ENCODE peak calls at places on chromosomes 2 and 18, in nine cellular contexts. D is activated CD4-positive, CD25-positive, alpha-beta regulatory T cell; H is EL; C is activated CD8-positive, alpha-beta memory T cell treated with anti-CD3 and anti-CD28 coated beads for 48 hours; B is upper lobe of left lung; Q is osteoblast; P is CD8-positive, alpha-beta memory T cell; L is activated CD4-positive, alpha-beta T cell treated with anti-CD3 and anti-CD28 coated beads, Interleukin-2, amount 50 U/mL, for 1 hour; Z is natural killer cell. X is an unnamed sample.

GRCh38 chr2:171480908-171481307 is 41.4 kb upstream of the CYBRD1 start:
- DNase-seq in D (no peak), H (no peak), C (no peak), B (no peak), Q (no peak), P (no peak), L (no peak), Z (no peak), X (no peak)

GRCh38 chr2:123051136-123051535 is 974.0 kb upstream of the CNTNAP5 start:
- DNase-seq in D (no peak), H (no peak), C (no peak), B (no peak), Q (no peak), P (no peak), L (no peak), Z (no peak), X (no peak)

GRCh38 chr2:136243638-136244557 is 125.9 kb upstream of the CXCR4 start:
- DNase-seq in D (no peak), H (no peak), C (no peak), B (no peak), Q (peak), P (no peak), L (no peak), Z (no peak), X (no peak)

GRCh38 chr18:58385472-58385871 is 243.4 kb downstream of the ALPK2 start:
- DNase-seq in D (no peak), H (no peak), C (no peak), B (no peak), Q (no peak), P (no peak), L (no peak), Z (no peak), X (no peak)

GRCh38 chr2:147696426-147696825 is 148.4 kb upstream of the ACVR2A start:
- DNase-seq in D (no peak), H (no peak), C (no peak), B (no peak), Q (no peak), P (no peak), L (no peak), Z (no peak), X (no peak)

GRCh38 chr2:207161247-207161646 is 4.5 kb downstream of the KLF7 start:
- DNase-seq in D (no peak), H (no peak), C (no peak), B (no peak), Q (no peak), P (no peak), L (no peak), Z (no peak), X (no peak)

GRCh38 chr2:9803023-9803805 is 40.1 kb upstream of the TAF1B start:
- DNase-seq in D (no peak), H (peak), C (no peak), B (no peak), Q (peak), P (no peak), L (no peak), Z (no peak), X (no peak)

GRCh38 chr2:70603066-70603465 is 49.4 kb upstream of the TGFA start:
- DNase-seq in D (no peak), H (no peak), C (no peak), B (no peak), Q (no peak), P (no peak), L (no peak), Z (no peak), X (no peak)

GRCh38 chr2:96763511-96764252 is 3.0 kb downstream of the CNNM4 start:
- DNase-seq in D (peak), H (peak), C (no peak), B (no peak), Q (peak), P (no peak), L (no peak), Z (no peak), X (no peak)

GRCh38 chr2:95354925-95355324 is 47.6 kb upstream of the FAHD2A start:
- DNase-seq in D (no peak), H (no peak), C (no peak), B (peak), Q (peak), P (no peak), L (no peak), Z (no peak), X (no peak)

GRCh38 chr18:35786359-35787042 is 186.0 kb upstream of the RMP24 start:
- DNase-seq in D (no peak), H (no peak), C (no peak), B (no peak), Q (no peak), P (no peak), L (no peak), Z (no peak), X (no peak)

GRCh38 chr18:47928466-47928865 is 2.0 kb downstream of the SMAD2 start:
- DNase-seq in D (no peak), H (no peak), C (no peak), B (no peak), Q (no peak), P (no peak), L (no peak), Z (no peak), X (no peak)

GRCh38 chr18:2954869-2955645 is 57.9 kb downstream of the LPIN2 start:
- DNase-seq in D (no peak), H (no peak), C (no peak), B (no peak), Q (no peak), P (no peak), L (no peak), Z (no peak), X (no peak)

GRCh38 chr2:179963626-179964025 is 43.5 kb downstream of the CWC22 start:
- DNase-seq in D (no peak), H (peak), C (no peak), B (no peak), Q (peak), P (no peak), L (no peak), Z (no peak), X (no peak)

GRCh38 chr2:155902635-155903034 is 429.9 kb downstream of the NR4A2 start:
- DNase-seq in D (no peak), H (no peak), C (no peak), B (no peak), Q (no peak), P (no peak), L (no peak), Z (no peak), X (no peak)

GRCh38 chr18:22314001-22314400 is 103.7 kb downstream of the CTAGE1 start:
- DNase-seq in D (no peak), H (peak), C (no peak), B (no peak), Q (no peak), P (no peak), L (no peak), Z (no peak), X (no peak)

GRCh38 chr18:62612721-62613120 is 89.9 kb downstream of the ZCCHC2 start:
- DNase-seq in D (no peak), H (no peak), C (no peak), B (no peak), Q (no peak), P (no peak), L (no peak), Z (no peak), X (no peak)

GRCh38 chr2:106789185-106789584 is 96.8 kb downstream of the ST6GAL2 start:
- DNase-seq in D (no peak), H (peak), C (no peak), B (no peak), Q (no peak), P (no peak), L (no peak), Z (no peak), X (no peak)

GRCh38 chr2:17827785-17828184 is 11.5 kb downstream of the MSGN1 start:
- DNase-seq in D (no peak), H (no peak), C (no peak), B (no peak), Q (no peak), P (no peak), L (no peak), Z (no peak), X (no peak)

GRCh38 chr18:13338318-13338717 is 119.8 kb downstream of the LDLRAD4 start:
- DNase-seq in D (no peak), H (no peak), C (no peak), B (no peak), Q (no peak), P (no peak), L (no peak), Z (no peak), X (no peak)

GRCh38 chr18:67553471-67553870 is 37.0 kb upstream of the DSEL start:
- DNase-seq in D (no peak), H (peak), C (no peak), B (no peak), Q (no peak), P (no peak), L (no peak), Z (no peak), X (no peak)

GRCh38 chr18:62179213-62179612 is 7.6 kb downstream of the PIGN start:
- DNase-seq in D (no peak), H (no peak), C (no peak), B (no peak), Q (no peak), P (no peak), L (no peak), Z (no peak), X (no peak)

GRCh38 chr2:181462032-181462431 is 4.8 kb downstream of the ITGA4 start:
- DNase-seq in D (no peak), H (no peak), C (no peak), B (no peak), Q (no peak), P (no peak), L (no peak), Z (no peak), X (no peak)

GRCh38 chr2:134927195-134927594 is 8.6 kb downstream of the CCNT2 start:
- DNase-seq in D (no peak), H (peak), C (no peak), B (no peak), Q (no peak), P (no peak), L (no peak), Z (no peak), X (no peak)

GRCh38 chr18:74065366-74065765 is 82.3 kb downstream of the FBXO15 start:
- DNase-seq in D (no peak), H (no peak), C (no peak), B (no peak), Q (no peak), P (no peak), L (no peak), Z (no peak), X (no peak)

X was measured in stimulated activated effector memory CD8-positive, alpha-beta T cell treated with anti-CD3 and anti-CD28 coated beads, Interleukin-12 subunit alpha, Interleukin-12 subunit beta, amount 100 ng/mL, for 72 hours.